ENCODE peak calls at places on chromosomes 16 and 17, in nine cellular contexts. X is activated naive CD8-positive, alpha-beta T cell treated with anti-CD3 and anti-CD28 coated beads, Interleukin-2, amount 50 U/mL, for 16 hours; O is foreskin melanocyte; E is stimulated activated naive B cell treated with anti-CD40 and anti-IgM and Interleukin-4, amounts not matched to agents 10 μg/mL and 1 μg/mL and 100 μg/mL, for 72 hours; Z is RPMI8226; N is kidney; R is fibroblast of mammary gland; A is T-helper 1 cell; T is stimulated activated CD4-positive, alpha-beta T cell treated with anti-CD3 and anti-CD28 coated beads, TNF-alpha, amount 100 ng/mL, for 24 hours. K is an unnamed sample.

GRCh38 chr17:83203073-83203471 is 123.7 kb downstream of the METRNL start:
- DNase-seq in Z (no peak), O (no peak), A (no peak), X (no peak), E (no peak), R (peak), T (no peak), N (peak), K (no peak)

GRCh38 chr17:15298176-15298575 is 33.0 kb upstream of the PMP22 start:
- DNase-seq in E (no peak), T (no peak), O (peak), A (no peak), Z (no peak), R (peak), N (no peak), X (no peak), K (no peak)

GRCh38 chr16:87552772-87553171 is 49.5 kb upstream of the JPH3 start:
- DNase-seq in O (no peak), R (no peak), X (no peak), T (no peak), E (no peak), Z (no peak), A (no peak), N (no peak), K (no peak)

GRCh38 chr17:38585056-38585804 is 20.5 kb downstream of the SRCIN1 start:
- DNase-seq in X (no peak), R (no peak), Z (no peak), A (no peak), O (no peak), N (peak), E (no peak), T (no peak), K (no peak)

GRCh38 chr16:27726621-27727275 is 176.8 kb downstream of the KATNIP start:
- DNase-seq in O (no peak), A (no peak), E (no peak), T (no peak), N (peak), R (peak), X (no peak), Z (no peak), K (no peak)

GRCh38 chr17:31593806-31594205 is 202.3 kb downstream of the RAB11FIP4 start:
- DNase-seq in A (no peak), Z (no peak), N (no peak), E (no peak), X (no peak), T (no peak), R (peak), O (no peak), K (no peak)

GRCh38 chr16:1137604-1138003 is 15.3 kb upstream of the CACNA1H start:
- DNase-seq in Z (no peak), N (peak), T (no peak), O (no peak), X (no peak), E (no peak), A (no peak), R (peak), K (no peak)

GRCh38 chr17:12990041-12990808 is 27.6 kb downstream of the ELAC2 start:
- DNase-seq in O (no peak), X (no peak), A (no peak), Z (no peak), N (peak), R (no peak), T (no peak), E (no peak), K (no peak)

GRCh38 chr17:48054238-48055185 is 6.4 kb downstream of the NFE2L1 start:
- DNase-seq in E (no peak), Z (no peak), R (peak), T (no peak), N (peak), X (no peak), O (no peak), A (no peak), K (no peak)

GRCh38 chr16:87580855-87581261 is 21.4 kb upstream of the JPH3 start:
- DNase-seq in T (no peak), R (peak), O (no peak), X (no peak), Z (no peak), N (no peak), E (no peak), A (no peak), K (no peak)

GRCh38 chr17:14469971-14470370 is 169.1 kb downstream of the HS3ST3B1 start:
- DNase-seq in T (no peak), R (no peak), N (no peak), X (no peak), Z (no peak), O (no peak), E (no peak), A (no peak), K (no peak)

GRCh38 chr17:3524024-3524423 is 33.6 kb downstream of the TRPV3 start:
- DNase-seq in N (peak), Z (no peak), T (no peak), E (no peak), A (no peak), X (no peak), R (no peak), O (no peak), K (no peak)

GRCh38 chr17:43443381-43443780 is 40.4 kb upstream of the DHX8 start:
- DNase-seq in R (no peak), N (no peak), A (no peak), O (no peak), Z (no peak), E (no peak), T (no peak), X (no peak), K (no peak)

GRCh38 chr16:20332411-20332810 is 5.1 kb upstream of the GP2 start:
- DNase-seq in R (no peak), Z (no peak), A (no peak), E (no peak), N (no peak), T (no peak), X (no peak), O (no peak), K (no peak)

GRCh38 chr16:11370084-11370931 is 25.0 kb downstream of the RMI2 start:
- DNase-seq in R (peak), N (peak), A (no peak), T (no peak), O (no peak), E (peak), Z (peak), X (no peak), K (no peak)

GRCh38 chr17:50189396-50190277 is 11.8 kb downstream of the COL1A1 start:
- DNase-seq in E (no peak), O (no peak), R (peak), T (no peak), A (no peak), Z (no peak), X (no peak), N (peak), K (no peak)

GRCh38 chr17:74245145-74245817 is 28.8 kb upstream of the DNAI2 start:
- DNase-seq in Z (no peak), E (no peak), N (no peak), X (no peak), O (peak), T (no peak), A (no peak), R (no peak), K (no peak)

GRCh38 chr16:87874639-87875472 is 5.5 kb upstream of the SLC7A5 start:
- DNase-seq in T (peak), N (no peak), Z (no peak), R (no peak), A (no peak), O (no peak), X (peak), E (peak), K (no peak)

GRCh38 chr16:84412262-84412661 is 43.9 kb downstream of the ATP2C2 start:
- DNase-seq in X (no peak), O (no peak), E (no peak), N (no peak), R (no peak), Z (no peak), A (no peak), T (no peak), K (no peak)

GRCh38 chr17:5097101-5097834 is 14.4 kb downstream of the ZNF232 start:
- DNase-seq in E (peak), N (peak), T (no peak), O (no peak), R (no peak), A (no peak), Z (no peak), X (no peak), K (no peak)

GRCh38 chr17:43170140-43170765 is 761 bp upstream of the NBR1 start:
- DNase-seq in O (peak), Z (peak), X (peak), T (peak), R (peak), N (peak), E (peak), A (peak), K (peak)

GRCh38 chr17:4214142-4214541 is 49.6 kb downstream of the ANKFY1 start:
- DNase-seq in O (no peak), Z (no peak), R (no peak), T (no peak), N (no peak), E (no peak), X (no peak), A (no peak), K (no peak)

GRCh38 chr16:30688701-30689100 is 10.3 kb upstream of the SRCAP start:
- DNase-seq in Z (no peak), A (no peak), N (no peak), O (no peak), X (no peak), R (no peak), T (no peak), E (no peak), K (no peak)

GRCh38 chr17:30716461-30717289 is 107.8 kb downstream of the CRLF3 start:
- DNase-seq in X (no peak), Z (no peak), A (no peak), R (peak), T (no peak), N (peak), O (no peak), E (no peak), K (no peak)

GRCh38 chr17:44353656-44354331 is 8.7 kb downstream of the GRN start:
- DNase-seq in O (no peak), A (no peak), X (no peak), Z (peak), T (no peak), N (no peak), E (no peak), R (peak), K (no peak)

GRCh38 chr17:65627892-65628622 is 66.6 kb upstream of the AXIN2 start:
- DNase-seq in Z (peak), A (no peak), N (no peak), E (no peak), X (no peak), O (no peak), R (peak), T (no peak), K (no peak)

GRCh38 chr17:42276359-42276608 is at the start of gene STAT5B:
- DNase-seq in N (peak), Z (peak), R (peak), X (peak), E (peak), A (peak), T (no peak), O (no peak), K (peak)

GRCh38 chr16:58329147-58329546 is 34.3 kb upstream of the PRSS54 start:
- DNase-seq in A (no peak), R (peak), N (no peak), T (no peak), X (no peak), O (no peak), E (no peak), Z (no peak), K (no peak)

GRCh38 chr17:77308768-77309726 is 168.3 kb downstream of the SEC14L1 start:
- DNase-seq in R (peak), E (no peak), Z (no peak), X (no peak), O (no peak), N (peak), T (no peak), A (no peak), K (no peak)

K was measured in GM12892.